ENCODE peak calls at places on chromosome 7, in eight cellular contexts. N is T-cell; I is caudate nucleus; A is endodermal cell; Z is iPS-NIHi11; M is T follicular helper cell; X is stimulated activated effector memory CD8-positive, alpha-beta T cell treated with anti-CD3 and anti-CD28 coated beads, Interleukin-12 subunit alpha, Interleukin-12 subunit beta, amount 100 ng/mL, for 72 hours; W is germinal center. T is an unnamed sample.

GRCh38 chr7:158054081-158054480 is 533.5 kb downstream of the PTPRN2 start:
- DNase-seq in N (no peak), I (no peak), A (no peak), Z (no peak), M (no peak), X (no peak), W (no peak), T (peak)

GRCh38 chr7:151063212-151063561 is 3.8 kb downstream of the SLC4A2 start:
- DNase-seq in N (no peak), I (no peak), A (no peak), Z (no peak), M (no peak), X (no peak), W (no peak), T (no peak)

GRCh38 chr7:84277628-84278224 is 83.1 kb upstream of the SEMA3A start:
- DNase-seq in N (no peak), I (no peak), A (peak), Z (peak), M (no peak), X (no peak), W (no peak), T (no peak)

GRCh38 chr7:37352974-37353948 is 95.4 kb downstream of the ELMO1 start:
- DNase-seq in N (peak), I (no peak), A (peak), Z (peak), M (peak), X (peak), W (peak), T (no peak)

GRCh38 chr7:64799-65430 is 127.5 kb upstream of the FAM20C start:
- DNase-seq in N (no peak), I (no peak), A (no peak), Z (no peak), M (no peak), X (no peak), W (no peak), T (no peak)

GRCh38 chr7:106604303-106604918 is 56.5 kb downstream of the CCDC71L start:
- DNase-seq in N (no peak), I (no peak), A (no peak), Z (no peak), M (no peak), X (no peak), W (no peak), T (no peak)

GRCh38 chr7:102093599-102094001 is 193.1 kb upstream of the SH2B2 start:
- DNase-seq in N (no peak), I (no peak), A (peak), Z (no peak), M (no peak), X (no peak), W (no peak), T (no peak)

GRCh38 chr7:96320437-96320836 is 1.5 kb downstream of the SLC25A13 start:
- DNase-seq in N (no peak), I (no peak), A (no peak), Z (no peak), M (no peak), X (no peak), W (peak), T (no peak)

GRCh38 chr7:131546126-131546525 is 10.3 kb downstream of the PODXL start:
- DNase-seq in N (no peak), I (no peak), A (peak), Z (peak), M (no peak), X (no peak), W (no peak), T (no peak)

GRCh38 chr7:87128883-87129282 is 23.4 kb upstream of the DMTF1 start:
- DNase-seq in N (no peak), I (no peak), A (peak), Z (peak), M (no peak), X (no peak), W (no peak), T (no peak)